ENCODE peak calls at places on chromosomes 7 and 10, in five cellular contexts. One of them, this sample, is unnamed.

GRCh38 chr7:37916673-37917660 is at the start of gene SFRP4:
- DNase-seq in PC-3: peak; percentile 78
- DNase-seq in stimulated activated CD4-positive, alpha-beta T cell treated with anti-CD3 and anti-CD28 coated beads, Interleukin-1b, Interleukin-23, amount 100 ng/mL, for 4 hours: no peak
- DNase-seq in neuronal stem cell: peak; percentile 56
- DNase-seq in AG08396: peak; percentile 50
- DNase-seq in this sample: peak; percentile 14

GRCh38 chr10:72502581-72502980 is 123.3 kb downstream of the MICU1 start:
- DNase-seq in PC-3: no peak
- DNase-seq in stimulated activated CD4-positive, alpha-beta T cell treated with anti-CD3 and anti-CD28 coated beads, Interleukin-1b, Interleukin-23, amount 100 ng/mL, for 4 hours: no peak
- DNase-seq in neuronal stem cell: no peak
- DNase-seq in AG08396: no peak
- DNase-seq in this sample: no peak

GRCh38 chr7:16847381-16847860 is 34.4 kb downstream of the AGR3 start:
- DNase-seq in PC-3: peak; percentile 95
- DNase-seq in stimulated activated CD4-positive, alpha-beta T cell treated with anti-CD3 and anti-CD28 coated beads, Interleukin-1b, Interleukin-23, amount 100 ng/mL, for 4 hours: no peak
- DNase-seq in neuronal stem cell: no peak
- DNase-seq in AG08396: no peak
- DNase-seq in this sample: no peak

GRCh38 chr7:28700084-28700483 is 258.0 kb downstream of the TRIL start:
- DNase-seq in PC-3: no peak
- DNase-seq in stimulated activated CD4-positive, alpha-beta T cell treated with anti-CD3 and anti-CD28 coated beads, Interleukin-1b, Interleukin-23, amount 100 ng/mL, for 4 hours: no peak
- DNase-seq in neuronal stem cell: no peak
- DNase-seq in AG08396: no peak
- DNase-seq in this sample: no peak

GRCh38 chr7:116173051-116174028 is 37.0 kb upstream of the TES start:
- DNase-seq in PC-3: peak; percentile 83
- DNase-seq in stimulated activated CD4-positive, alpha-beta T cell treated with anti-CD3 and anti-CD28 coated beads, Interleukin-1b, Interleukin-23, amount 100 ng/mL, for 4 hours: no peak
- DNase-seq in neuronal stem cell: peak; percentile 18
- DNase-seq in AG08396: peak; percentile 28
- DNase-seq in this sample: peak; percentile 55

GRCh38 chr7:45239486-45239885 is 81.9 kb downstream of the RAMP3 start:
- DNase-seq in PC-3: peak; percentile 86
- DNase-seq in stimulated activated CD4-positive, alpha-beta T cell treated with anti-CD3 and anti-CD28 coated beads, Interleukin-1b, Interleukin-23, amount 100 ng/mL, for 4 hours: no peak
- DNase-seq in neuronal stem cell: no peak
- DNase-seq in AG08396: peak; percentile 68
- DNase-seq in this sample: no peak

GRCh38 chr7:18212788-18213187 is 185.1 kb upstream of the PRPS1L1 start:
- DNase-seq in PC-3: no peak
- DNase-seq in stimulated activated CD4-positive, alpha-beta T cell treated with anti-CD3 and anti-CD28 coated beads, Interleukin-1b, Interleukin-23, amount 100 ng/mL, for 4 hours: no peak
- DNase-seq in neuronal stem cell: no peak
- DNase-seq in AG08396: peak; percentile 11
- DNase-seq in this sample: no peak

GRCh38 chr7:91683823-91684222 is 196.7 kb downstream of the MTERF1 start:
- DNase-seq in PC-3: no peak
- DNase-seq in stimulated activated CD4-positive, alpha-beta T cell treated with anti-CD3 and anti-CD28 coated beads, Interleukin-1b, Interleukin-23, amount 100 ng/mL, for 4 hours: no peak
- DNase-seq in neuronal stem cell: no peak
- DNase-seq in AG08396: no peak
- DNase-seq in this sample: no peak

GRCh38 chr7:71682841-71683341 is 550.9 kb downstream of the GALNT17 start:
- DNase-seq in PC-3: no peak
- DNase-seq in stimulated activated CD4-positive, alpha-beta T cell treated with anti-CD3 and anti-CD28 coated beads, Interleukin-1b, Interleukin-23, amount 100 ng/mL, for 4 hours: no peak
- DNase-seq in neuronal stem cell: peak; percentile 48
- DNase-seq in AG08396: no peak
- DNase-seq in this sample: no peak

GRCh38 chr10:14687340-14687739 is 87.4 kb downstream of the FAM107B start:
- DNase-seq in PC-3: peak; percentile 2
- DNase-seq in stimulated activated CD4-positive, alpha-beta T cell treated with anti-CD3 and anti-CD28 coated beads, Interleukin-1b, Interleukin-23, amount 100 ng/mL, for 4 hours: no peak
- DNase-seq in neuronal stem cell: no peak
- DNase-seq in AG08396: no peak
- DNase-seq in this sample: no peak

GRCh38 chr10:112375721-112376577 is 2.0 kb downstream of the ACSL5 start:
- DNase-seq in PC-3: peak; percentile 45
- DNase-seq in stimulated activated CD4-positive, alpha-beta T cell treated with anti-CD3 and anti-CD28 coated beads, Interleukin-1b, Interleukin-23, amount 100 ng/mL, for 4 hours: peak; percentile 18
- DNase-seq in neuronal stem cell: no peak
- DNase-seq in AG08396: peak; percentile 47
- DNase-seq in this sample: peak; percentile 72

GRCh38 chr10:103548581-103549348 is 55.3 kb downstream of the NEURL1 start:
- DNase-seq in PC-3: no peak
- DNase-seq in stimulated activated CD4-positive, alpha-beta T cell treated with anti-CD3 and anti-CD28 coated beads, Interleukin-1b, Interleukin-23, amount 100 ng/mL, for 4 hours: no peak
- DNase-seq in neuronal stem cell: no peak
- DNase-seq in AG08396: no peak
- DNase-seq in this sample: no peak

GRCh38 chr10:44937201-44938005 is 22.2 kb upstream of the RASSF4 start:
- DNase-seq in PC-3: no peak
- DNase-seq in stimulated activated CD4-positive, alpha-beta T cell treated with anti-CD3 and anti-CD28 coated beads, Interleukin-1b, Interleukin-23, amount 100 ng/mL, for 4 hours: no peak
- DNase-seq in neuronal stem cell: no peak
- DNase-seq in AG08396: no peak
- DNase-seq in this sample: no peak

GRCh38 chr10:109966961-109967738 is 40.6 kb upstream of the ADD3 start:
- DNase-seq in PC-3: peak; percentile 56
- DNase-seq in stimulated activated CD4-positive, alpha-beta T cell treated with anti-CD3 and anti-CD28 coated beads, Interleukin-1b, Interleukin-23, amount 100 ng/mL, for 4 hours: no peak
- DNase-seq in neuronal stem cell: no peak
- DNase-seq in AG08396: peak; percentile 24
- DNase-seq in this sample: no peak

GRCh38 chr7:154720016-154720415 is 282.9 kb downstream of the PAXIP1 start:
- DNase-seq in PC-3: no peak
- DNase-seq in stimulated activated CD4-positive, alpha-beta T cell treated with anti-CD3 and anti-CD28 coated beads, Interleukin-1b, Interleukin-23, amount 100 ng/mL, for 4 hours: no peak
- DNase-seq in neuronal stem cell: no peak
- DNase-seq in AG08396: no peak
- DNase-seq in this sample: no peak

GRCh38 chr10:22246680-22247391 is 29.0 kb upstream of the EBLN1 start:
- DNase-seq in PC-3: peak; percentile 95
- DNase-seq in stimulated activated CD4-positive, alpha-beta T cell treated with anti-CD3 and anti-CD28 coated beads, Interleukin-1b, Interleukin-23, amount 100 ng/mL, for 4 hours: no peak
- DNase-seq in neuronal stem cell: no peak
- DNase-seq in AG08396: peak; percentile 29
- DNase-seq in this sample: no peak

GRCh38 chr10:102644066-102644645 is at the start of gene TRIM8:
- DNase-seq in PC-3: peak; percentile 33
- DNase-seq in stimulated activated CD4-positive, alpha-beta T cell treated with anti-CD3 and anti-CD28 coated beads, Interleukin-1b, Interleukin-23, amount 100 ng/mL, for 4 hours: peak; percentile 57
- DNase-seq in neuronal stem cell: no peak
- DNase-seq in AG08396: peak; percentile 53
- DNase-seq in this sample: peak; percentile 64

GRCh38 chr10:131760416-131761166 is 140.2 kb upstream of the PPP2R2D start:
- DNase-seq in PC-3: no peak
- DNase-seq in stimulated activated CD4-positive, alpha-beta T cell treated with anti-CD3 and anti-CD28 coated beads, Interleukin-1b, Interleukin-23, amount 100 ng/mL, for 4 hours: no peak
- DNase-seq in neuronal stem cell: peak; percentile 38
- DNase-seq in AG08396: no peak
- DNase-seq in this sample: no peak

GRCh38 chr7:44569958-44570357 is 3.8 kb downstream of the DDX56 start:
- DNase-seq in PC-3: no peak
- DNase-seq in stimulated activated CD4-positive, alpha-beta T cell treated with anti-CD3 and anti-CD28 coated beads, Interleukin-1b, Interleukin-23, amount 100 ng/mL, for 4 hours: no peak
- DNase-seq in neuronal stem cell: no peak
- DNase-seq in AG08396: no peak
- DNase-seq in this sample: no peak

GRCh38 chr7:29815181-29816105 is 9.1 kb downstream of the WIPF3 start:
- DNase-seq in PC-3: no peak
- DNase-seq in stimulated activated CD4-positive, alpha-beta T cell treated with anti-CD3 and anti-CD28 coated beads, Interleukin-1b, Interleukin-23, amount 100 ng/mL, for 4 hours: no peak
- DNase-seq in neuronal stem cell: no peak
- DNase-seq in AG08396: no peak
- DNase-seq in this sample: no peak

GRCh38 chr7:93921607-93922446 is at the start of gene GNG11:
- DNase-seq in PC-3: peak; percentile 65
- DNase-seq in stimulated activated CD4-positive, alpha-beta T cell treated with anti-CD3 and anti-CD28 coated beads, Interleukin-1b, Interleukin-23, amount 100 ng/mL, for 4 hours: peak; percentile 4
- DNase-seq in neuronal stem cell: peak; percentile 49
- DNase-seq in AG08396: peak; percentile 67
- DNase-seq in this sample: peak; percentile 33

GRCh38 chr7:39749177-39749576 is 125.8 kb downstream of the RALA start:
- DNase-seq in PC-3: peak; percentile 14
- DNase-seq in stimulated activated CD4-positive, alpha-beta T cell treated with anti-CD3 and anti-CD28 coated beads, Interleukin-1b, Interleukin-23, amount 100 ng/mL, for 4 hours: no peak
- DNase-seq in neuronal stem cell: no peak
- DNase-seq in AG08396: peak; percentile 78
- DNase-seq in this sample: no peak

GRCh38 chr10:60896715-60897114 is 47.3 kb downstream of the RHOBTB1 start:
- DNase-seq in PC-3: no peak
- DNase-seq in stimulated activated CD4-positive, alpha-beta T cell treated with anti-CD3 and anti-CD28 coated beads, Interleukin-1b, Interleukin-23, amount 100 ng/mL, for 4 hours: no peak
- DNase-seq in neuronal stem cell: no peak
- DNase-seq in AG08396: no peak
- DNase-seq in this sample: no peak

GRCh38 chr10:108036298-108036697 is 871.8 kb upstream of the SORCS1 start:
- DNase-seq in PC-3: no peak
- DNase-seq in stimulated activated CD4-positive, alpha-beta T cell treated with anti-CD3 and anti-CD28 coated beads, Interleukin-1b, Interleukin-23, amount 100 ng/mL, for 4 hours: no peak
- DNase-seq in neuronal stem cell: no peak
- DNase-seq in AG08396: no peak
- DNase-seq in this sample: no peak

GRCh38 chr10:21272585-21273399 is 252.7 kb downstream of the SKIDA1 start:
- DNase-seq in PC-3: peak; percentile 62
- DNase-seq in stimulated activated CD4-positive, alpha-beta T cell treated with anti-CD3 and anti-CD28 coated beads, Interleukin-1b, Interleukin-23, amount 100 ng/mL, for 4 hours: no peak
- DNase-seq in neuronal stem cell: no peak
- DNase-seq in AG08396: no peak
- DNase-seq in this sample: no peak

GRCh38 chr7:74612015-74612829 is 45.3 kb upstream of the GTF2I start:
- DNase-seq in PC-3: no peak
- DNase-seq in stimulated activated CD4-positive, alpha-beta T cell treated with anti-CD3 and anti-CD28 coated beads, Interleukin-1b, Interleukin-23, amount 100 ng/mL, for 4 hours: no peak
- DNase-seq in neuronal stem cell: no peak
- DNase-seq in AG08396: no peak
- DNase-seq in this sample: no peak

GRCh38 chr10:117537436-117537903 is 5.1 kb upstream of the EMX2 start:
- DNase-seq in PC-3: peak; percentile 33
- DNase-seq in stimulated activated CD4-positive, alpha-beta T cell treated with anti-CD3 and anti-CD28 coated beads, Interleukin-1b, Interleukin-23, amount 100 ng/mL, for 4 hours: no peak
- DNase-seq in neuronal stem cell: peak; percentile 64
- DNase-seq in AG08396: peak; percentile 84
- DNase-seq in this sample: no peak

GRCh38 chr7:19707240-19707639 is 1.6 kb downstream of the POLR1F start:
- DNase-seq in PC-3: no peak
- DNase-seq in stimulated activated CD4-positive, alpha-beta T cell treated with anti-CD3 and anti-CD28 coated beads, Interleukin-1b, Interleukin-23, amount 100 ng/mL, for 4 hours: no peak
- DNase-seq in neuronal stem cell: no peak
- DNase-seq in AG08396: peak; percentile 10
- DNase-seq in this sample: no peak

GRCh38 chr7:122595885-122596284 is 103.0 kb downstream of the RNF133 start:
- DNase-seq in PC-3: no peak
- DNase-seq in stimulated activated CD4-positive, alpha-beta T cell treated with anti-CD3 and anti-CD28 coated beads, Interleukin-1b, Interleukin-23, amount 100 ng/mL, for 4 hours: no peak
- DNase-seq in neuronal stem cell: no peak
- DNase-seq in AG08396: no peak
- DNase-seq in this sample: no peak

GRCh38 chr10:129547583-129547982 is 80.5 kb downstream of the MGMT start:
- DNase-seq in PC-3: no peak
- DNase-seq in stimulated activated CD4-positive, alpha-beta T cell treated with anti-CD3 and anti-CD28 coated beads, Interleukin-1b, Interleukin-23, amount 100 ng/mL, for 4 hours: no peak
- DNase-seq in neuronal stem cell: no peak
- DNase-seq in AG08396: no peak
- DNase-seq in this sample: no peak

GRCh38 chr7:101120315-101120714 is 6.6 kb upstream of the SERPINE1 start:
- DNase-seq in PC-3: no peak
- DNase-seq in stimulated activated CD4-positive, alpha-beta T cell treated with anti-CD3 and anti-CD28 coated beads, Interleukin-1b, Interleukin-23, amount 100 ng/mL, for 4 hours: no peak
- DNase-seq in neuronal stem cell: no peak
- DNase-seq in AG08396: no peak
- DNase-seq in this sample: no peak

GRCh38 chr10:8054498-8055407 is at the start of gene GATA3:
- DNase-seq in PC-3: peak; percentile 47
- DNase-seq in stimulated activated CD4-positive, alpha-beta T cell treated with anti-CD3 and anti-CD28 coated beads, Interleukin-1b, Interleukin-23, amount 100 ng/mL, for 4 hours: peak; percentile 73
- DNase-seq in neuronal stem cell: peak; percentile 56
- DNase-seq in AG08396: peak; percentile 84
- DNase-seq in this sample: no peak

GRCh38 chr7:131010714-131011436 is 276.9 kb upstream of the KLF14 start:
- DNase-seq in PC-3: no peak
- DNase-seq in stimulated activated CD4-positive, alpha-beta T cell treated with anti-CD3 and anti-CD28 coated beads, Interleukin-1b, Interleukin-23, amount 100 ng/mL, for 4 hours: no peak
- DNase-seq in neuronal stem cell: no peak
- DNase-seq in AG08396: no peak
- DNase-seq in this sample: no peak

GRCh38 chr10:63264852-63265617 is 131.9 kb downstream of the NRBF2 start:
- DNase-seq in PC-3: peak; percentile 83
- DNase-seq in stimulated activated CD4-positive, alpha-beta T cell treated with anti-CD3 and anti-CD28 coated beads, Interleukin-1b, Interleukin-23, amount 100 ng/mL, for 4 hours: no peak
- DNase-seq in neuronal stem cell: no peak
- DNase-seq in AG08396: peak; percentile 14
- DNase-seq in this sample: no peak

GRCh38 chr7:24622646-24623182 is 49.5 kb downstream of the PALS2 start:
- DNase-seq in PC-3: no peak
- DNase-seq in stimulated activated CD4-positive, alpha-beta T cell treated with anti-CD3 and anti-CD28 coated beads, Interleukin-1b, Interleukin-23, amount 100 ng/mL, for 4 hours: no peak
- DNase-seq in neuronal stem cell: no peak
- DNase-seq in AG08396: no peak
- DNase-seq in this sample: no peak

GRCh38 chr7:74345970-74346369 is 56.8 kb downstream of the CLIP2 start:
- DNase-seq in PC-3: no peak
- DNase-seq in stimulated activated CD4-positive, alpha-beta T cell treated with anti-CD3 and anti-CD28 coated beads, Interleukin-1b, Interleukin-23, amount 100 ng/mL, for 4 hours: no peak
- DNase-seq in neuronal stem cell: no peak
- DNase-seq in AG08396: no peak
- DNase-seq in this sample: no peak

GRCh38 chr7:102236592-102237287 is 49.9 kb upstream of the SH2B2 start:
- DNase-seq in PC-3: peak; percentile 70
- DNase-seq in stimulated activated CD4-positive, alpha-beta T cell treated with anti-CD3 and anti-CD28 coated beads, Interleukin-1b, Interleukin-23, amount 100 ng/mL, for 4 hours: peak; percentile 18
- DNase-seq in neuronal stem cell: peak; percentile 53
- DNase-seq in AG08396: peak; percentile 92
- DNase-seq in this sample: peak; percentile 34

GRCh38 chr7:121334875-121335648 is 6.3 kb downstream of the WNT16 start:
- DNase-seq in PC-3: no peak
- DNase-seq in stimulated activated CD4-positive, alpha-beta T cell treated with anti-CD3 and anti-CD28 coated beads, Interleukin-1b, Interleukin-23, amount 100 ng/mL, for 4 hours: no peak
- DNase-seq in neuronal stem cell: no peak
- DNase-seq in AG08396: peak; percentile 40
- DNase-seq in this sample: no peak

GRCh38 chr10:48681749-48682148 is 2.9 kb upstream of the WDFY4 start:
- DNase-seq in PC-3: no peak
- DNase-seq in stimulated activated CD4-positive, alpha-beta T cell treated with anti-CD3 and anti-CD28 coated beads, Interleukin-1b, Interleukin-23, amount 100 ng/mL, for 4 hours: no peak
- DNase-seq in neuronal stem cell: no peak
- DNase-seq in AG08396: no peak
- DNase-seq in this sample: no peak

This sample was measured in naive B cell.